ENCODE peak calls at places on chromosomes 11 and 22, in seven cellular contexts. B, V, C, K, F, O and R are unnamed samples.

GRCh38 chr11:87281496-87281895 is 243.8 kb downstream of the TMEM135 start:
- DNase-seq in B (no peak), V (no peak), C (peak; percentile 70), K (no peak), F (no peak), O (no peak), R (no peak)

GRCh38 chr11:123973816-123974215 is 3.8 kb downstream of the OR10S1 start:
- DNase-seq in B (no peak), V (no peak), C (peak; percentile 86), K (peak; percentile 13), F (no peak), O (no peak), R (no peak)

GRCh38 chr11:72817966-72818365 is 3.8 kb downstream of the ATG16L2 start:
- DNase-seq in B (no peak), V (no peak), C (no peak), K (no peak), F (no peak), O (no peak), R (no peak)

GRCh38 chr22:50180727-50181521 is 4.8 kb upstream of the TRABD start:
- DNase-seq in B (no peak), V (no peak), C (no peak), K (no peak), F (no peak), O (no peak), R (no peak)

GRCh38 chr11:61751384-61751783 is 1.1 kb upstream of the MYRF start:
- DNase-seq in B (no peak), V (no peak), C (no peak), K (no peak), F (no peak), O (no peak), R (peak; percentile 43)

GRCh38 chr22:30004101-30004500 is 76.2 kb upstream of the HORMAD2 start:
- DNase-seq in B (no peak), V (no peak), C (no peak), K (no peak), F (no peak), O (no peak), R (no peak)

GRCh38 chr22:36493690-36494110 is 12.3 kb upstream of the TXN2 start:
- DNase-seq in B (no peak), V (peak; percentile 91), C (no peak), K (no peak), F (peak; percentile 83), O (no peak), R (peak; percentile 28)

GRCh38 chr11:79436911-79437273 is 3.9 kb downstream of the TENM4 start:
- DNase-seq in B (no peak), V (no peak), C (no peak), K (no peak), F (peak; percentile 16), O (no peak), R (no peak)

GRCh38 chr11:94880216-94880615 is 93.1 kb downstream of the CWC15 start:
- DNase-seq in B (no peak), V (no peak), C (peak; percentile 99), K (peak; percentile 41), F (no peak), O (no peak), R (no peak)

GRCh38 chr22:19802001-19802880 is 41.7 kb downstream of the TBX1 start:
- DNase-seq in B (no peak), V (no peak), C (no peak), K (no peak), F (no peak), O (no peak), R (no peak)